ENCODE peak calls at places on chromosomes 2 and 18, in six cellular contexts. One of them, this sample, is unnamed.

GRCh38 chr2:218216674-218217365 is at the start of gene ARPC2:
- DNase-seq in Peyer's patch: peak
- DNase-seq in IMR-90: peak
- DNase-seq in body of pancreas: peak
- DNase-seq in thyroid gland: peak
- DNase-seq in adrenal gland: peak
- DNase-seq in this sample: peak

GRCh38 chr2:160736629-160737028 is 243.0 kb upstream of the RBMS1 start:
- DNase-seq in Peyer's patch: no peak
- DNase-seq in IMR-90: peak
- DNase-seq in body of pancreas: no peak
- DNase-seq in thyroid gland: no peak
- DNase-seq in adrenal gland: no peak
- DNase-seq in this sample: no peak

GRCh38 chr2:86523491-86523890 is 39.8 kb downstream of the CHMP3 start:
- DNase-seq in Peyer's patch: no peak
- DNase-seq in IMR-90: no peak
- DNase-seq in body of pancreas: no peak
- DNase-seq in thyroid gland: no peak
- DNase-seq in adrenal gland: no peak
- DNase-seq in this sample: no peak

GRCh38 chr2:71281950-71282349 is 49.6 kb upstream of the ZNF638 start:
- DNase-seq in Peyer's patch: no peak
- DNase-seq in IMR-90: no peak
- DNase-seq in body of pancreas: no peak
- DNase-seq in thyroid gland: no peak
- DNase-seq in adrenal gland: no peak
- DNase-seq in this sample: no peak

GRCh38 chr2:61244694-61245093 is 82.7 kb downstream of the C2orf74 start:
- DNase-seq in Peyer's patch: no peak
- DNase-seq in IMR-90: no peak
- DNase-seq in body of pancreas: no peak
- DNase-seq in thyroid gland: no peak
- DNase-seq in adrenal gland: no peak
- DNase-seq in this sample: no peak

GRCh38 chr2:127356531-127356930 is 31.2 kb downstream of the MAP3K2 start:
- DNase-seq in Peyer's patch: no peak
- DNase-seq in IMR-90: no peak
- DNase-seq in body of pancreas: no peak
- DNase-seq in thyroid gland: no peak
- DNase-seq in adrenal gland: no peak
- DNase-seq in this sample: no peak

GRCh38 chr2:19576411-19576810 is 218.0 kb upstream of the OSR1 start:
- DNase-seq in Peyer's patch: no peak
- DNase-seq in IMR-90: no peak
- DNase-seq in body of pancreas: no peak
- DNase-seq in thyroid gland: no peak
- DNase-seq in adrenal gland: no peak
- DNase-seq in this sample: no peak

GRCh38 chr2:60353406-60353800 is 200.1 kb downstream of the BCL11A start:
- DNase-seq in Peyer's patch: no peak
- DNase-seq in IMR-90: no peak
- DNase-seq in body of pancreas: no peak
- DNase-seq in thyroid gland: no peak
- DNase-seq in adrenal gland: no peak
- DNase-seq in this sample: no peak

GRCh38 chr2:53949457-53949856 is 21.3 kb downstream of the PSME4 start:
- DNase-seq in Peyer's patch: no peak
- DNase-seq in IMR-90: peak
- DNase-seq in body of pancreas: no peak
- DNase-seq in thyroid gland: no peak
- DNase-seq in adrenal gland: no peak
- DNase-seq in this sample: no peak

GRCh38 chr2:53131416-53131815 is 636.2 kb upstream of the CHAC2 start:
- DNase-seq in Peyer's patch: no peak
- DNase-seq in IMR-90: peak
- DNase-seq in body of pancreas: no peak
- DNase-seq in thyroid gland: no peak
- DNase-seq in adrenal gland: no peak
- DNase-seq in this sample: no peak

GRCh38 chr2:232336241-232336736 is 42.3 kb upstream of the ALPP start:
- DNase-seq in Peyer's patch: peak
- DNase-seq in IMR-90: no peak
- DNase-seq in body of pancreas: no peak
- DNase-seq in thyroid gland: peak
- DNase-seq in adrenal gland: no peak
- DNase-seq in this sample: peak

GRCh38 chr2:131366643-131367042 is 2.7 kb upstream of the RAB6D start:
- DNase-seq in Peyer's patch: no peak
- DNase-seq in IMR-90: no peak
- DNase-seq in body of pancreas: no peak
- DNase-seq in thyroid gland: no peak
- DNase-seq in adrenal gland: no peak
- DNase-seq in this sample: no peak

GRCh38 chr2:128775401-128776285 is 457.0 kb upstream of the HS6ST1 start:
- DNase-seq in Peyer's patch: peak
- DNase-seq in IMR-90: no peak
- DNase-seq in body of pancreas: no peak
- DNase-seq in thyroid gland: no peak
- DNase-seq in adrenal gland: no peak
- DNase-seq in this sample: no peak

GRCh38 chr2:946073-947005 is 4.3 kb upstream of the SNTG2 start:
- DNase-seq in Peyer's patch: no peak
- DNase-seq in IMR-90: no peak
- DNase-seq in body of pancreas: no peak
- DNase-seq in thyroid gland: no peak
- DNase-seq in adrenal gland: no peak
- DNase-seq in this sample: no peak

GRCh38 chr2:8583400-8584173 is 98.3 kb upstream of the ID2 start:
- DNase-seq in Peyer's patch: peak
- DNase-seq in IMR-90: peak
- DNase-seq in body of pancreas: peak
- DNase-seq in thyroid gland: peak
- DNase-seq in adrenal gland: peak
- DNase-seq in this sample: peak

GRCh38 chr2:57981369-57981768 is 65.2 kb upstream of the VRK2 start:
- DNase-seq in Peyer's patch: no peak
- DNase-seq in IMR-90: peak
- DNase-seq in body of pancreas: no peak
- DNase-seq in thyroid gland: no peak
- DNase-seq in adrenal gland: no peak
- DNase-seq in this sample: no peak

GRCh38 chr2:171141320-171141719 is 19.4 kb downstream of the TLK1 start:
- DNase-seq in Peyer's patch: no peak
- DNase-seq in IMR-90: no peak
- DNase-seq in body of pancreas: no peak
- DNase-seq in thyroid gland: no peak
- DNase-seq in adrenal gland: no peak
- DNase-seq in this sample: no peak

GRCh38 chr18:57954928-57955327 is 89.1 kb upstream of the NEDD4L start:
- DNase-seq in Peyer's patch: no peak
- DNase-seq in IMR-90: no peak
- DNase-seq in body of pancreas: no peak
- DNase-seq in thyroid gland: no peak
- DNase-seq in adrenal gland: no peak
- DNase-seq in this sample: no peak

GRCh38 chr2:73022024-73022568 is 49.4 kb downstream of the SFXN5 start:
- DNase-seq in Peyer's patch: peak
- DNase-seq in IMR-90: no peak
- DNase-seq in body of pancreas: no peak
- DNase-seq in thyroid gland: no peak
- DNase-seq in adrenal gland: no peak
- DNase-seq in this sample: no peak

GRCh38 chr2:213429516-213429915 is 145.3 kb downstream of the SPAG16 start:
- DNase-seq in Peyer's patch: no peak
- DNase-seq in IMR-90: peak
- DNase-seq in body of pancreas: no peak
- DNase-seq in thyroid gland: no peak
- DNase-seq in adrenal gland: no peak
- DNase-seq in this sample: no peak

GRCh38 chr2:119011910-119012209 is 69.9 kb downstream of the MARCO start:
- DNase-seq in Peyer's patch: no peak
- DNase-seq in IMR-90: no peak
- DNase-seq in body of pancreas: no peak
- DNase-seq in thyroid gland: no peak
- DNase-seq in adrenal gland: no peak
- DNase-seq in this sample: no peak

GRCh38 chr2:62407401-62407800 is 98.6 kb downstream of the TMEM17 start:
- DNase-seq in Peyer's patch: no peak
- DNase-seq in IMR-90: no peak
- DNase-seq in body of pancreas: no peak
- DNase-seq in thyroid gland: no peak
- DNase-seq in adrenal gland: no peak
- DNase-seq in this sample: no peak

GRCh38 chr2:62404948-62405347 is 101.0 kb downstream of the TMEM17 start:
- DNase-seq in Peyer's patch: no peak
- DNase-seq in IMR-90: no peak
- DNase-seq in body of pancreas: no peak
- DNase-seq in thyroid gland: no peak
- DNase-seq in adrenal gland: no peak
- DNase-seq in this sample: no peak

GRCh38 chr2:62409442-62409841 is 96.6 kb downstream of the TMEM17 start:
- DNase-seq in Peyer's patch: no peak
- DNase-seq in IMR-90: peak
- DNase-seq in body of pancreas: no peak
- DNase-seq in thyroid gland: no peak
- DNase-seq in adrenal gland: no peak
- DNase-seq in this sample: no peak

GRCh38 chr2:62407838-62408589 is 98.0 kb downstream of the TMEM17 start:
- DNase-seq in Peyer's patch: no peak
- DNase-seq in IMR-90: no peak
- DNase-seq in body of pancreas: no peak
- DNase-seq in thyroid gland: no peak
- DNase-seq in adrenal gland: no peak
- DNase-seq in this sample: no peak

DNA sequence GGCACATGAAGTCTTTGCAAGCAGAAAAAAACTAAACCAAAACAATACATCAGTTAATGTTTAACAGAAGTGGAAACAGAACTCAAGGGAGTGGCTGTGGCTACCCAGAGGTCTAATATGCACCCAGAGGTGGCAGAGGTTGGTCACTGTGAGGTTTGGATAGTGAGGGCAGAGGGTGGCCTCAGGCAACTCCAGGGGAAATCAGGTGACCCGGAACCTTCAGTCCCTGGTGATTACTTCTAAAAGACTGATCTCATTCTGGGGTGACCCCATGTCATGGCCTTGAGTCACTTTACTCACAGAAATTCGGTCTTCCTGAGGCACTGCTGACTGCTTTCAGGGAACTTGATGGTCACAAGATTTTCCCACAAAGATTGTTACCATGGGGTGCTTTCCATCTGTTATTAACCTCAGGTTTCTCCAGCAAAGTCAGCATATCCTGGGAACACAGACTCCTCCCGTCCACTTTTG is 99.4 kb downstream of the TMEM17 start:
- DNase-seq in Peyer's patch: no peak
- DNase-seq in IMR-90: no peak
- DNase-seq in body of pancreas: no peak
- DNase-seq in thyroid gland: no peak
- DNase-seq in adrenal gland: no peak
- DNase-seq in this sample: peak
- TF ChIP-seq CTCF in Peyer's patch: no peak
- TF ChIP-seq CTCF in IMR-90: no peak
- TF ChIP-seq CTCF in body of pancreas: no peak
- TF ChIP-seq CTCF in thyroid gland: no peak
- TF ChIP-seq CTCF in adrenal gland: no peak
- TF ChIP-seq CTCF in this sample: no peak

GRCh38 chr18:9531791-9532410 is 56.6 kb downstream of the RALBP1 start:
- DNase-seq in Peyer's patch: no peak
- DNase-seq in IMR-90: peak
- DNase-seq in body of pancreas: no peak
- DNase-seq in thyroid gland: no peak
- DNase-seq in adrenal gland: no peak
- DNase-seq in this sample: no peak
- H3K27ac ChIP-seq in Peyer's patch: no peak
- H3K27ac ChIP-seq in IMR-90: no peak
- H3K27ac ChIP-seq in body of pancreas: no peak
- H3K27ac ChIP-seq in thyroid gland: no peak
- H3K27ac ChIP-seq in adrenal gland: no peak
- H3K27ac ChIP-seq in this sample: no peak

DNA sequence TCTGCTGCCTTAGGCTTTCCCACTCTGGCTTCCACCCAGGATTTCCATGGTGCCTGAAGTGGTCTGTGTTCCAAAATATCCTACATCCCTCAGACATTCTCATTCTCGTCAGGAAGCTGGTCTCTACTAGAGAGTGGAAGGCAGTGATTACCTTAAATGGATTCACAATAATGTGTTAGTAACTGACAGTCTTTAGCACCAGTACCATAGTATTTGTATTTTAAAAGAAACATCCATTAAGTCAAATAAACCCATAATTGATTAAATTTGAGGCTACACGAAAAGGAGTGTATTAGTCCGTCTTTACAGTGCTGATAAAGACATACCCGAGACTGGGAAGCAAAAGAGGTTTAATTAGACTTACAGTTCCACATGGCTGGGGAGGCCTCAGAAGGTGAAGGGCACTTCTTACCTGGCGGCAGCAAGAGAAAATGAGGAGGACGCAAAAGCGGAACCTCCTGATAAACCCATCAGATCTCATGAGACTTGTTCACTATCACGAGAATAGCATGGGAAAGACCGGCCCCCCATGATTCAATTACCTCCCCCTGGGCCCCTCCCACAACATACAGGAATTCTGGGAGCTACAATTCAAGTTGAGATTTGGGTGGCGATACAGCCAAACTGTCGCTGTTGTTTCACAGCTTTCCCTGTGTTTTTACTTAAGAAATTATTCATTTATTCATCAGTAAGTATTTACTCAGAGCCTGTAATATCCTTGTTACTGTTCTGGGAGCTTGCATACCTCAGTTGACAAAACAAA is 306.5 kb downstream of the STK39 start:
- DNase-seq in Peyer's patch: no peak
- DNase-seq in IMR-90: no peak
- DNase-seq in body of pancreas: no peak
- DNase-seq in thyroid gland: no peak
- DNase-seq in adrenal gland: no peak
- DNase-seq in this sample: no peak
- TF ChIP-seq POLR2A in Peyer's patch: no peak
- TF ChIP-seq POLR2A in IMR-90: no peak
- TF ChIP-seq POLR2A in body of pancreas: no peak
- TF ChIP-seq POLR2A in thyroid gland: no peak
- TF ChIP-seq POLR2A in adrenal gland: no peak
- TF ChIP-seq POLR2A in this sample: no peak

GRCh38 chr2:69914235-69915049 is 467 bp upstream of the MXD1 start:
- DNase-seq in Peyer's patch: peak
- DNase-seq in IMR-90: peak
- DNase-seq in body of pancreas: peak
- DNase-seq in thyroid gland: peak
- DNase-seq in adrenal gland: peak
- DNase-seq in this sample: peak
- TF ChIP-seq CTCF in Peyer's patch: peak
- TF ChIP-seq CTCF in IMR-90: no peak
- TF ChIP-seq CTCF in body of pancreas: no peak
- TF ChIP-seq CTCF in thyroid gland: no peak
- TF ChIP-seq CTCF in adrenal gland: no peak
- TF ChIP-seq CTCF in this sample: peak

GRCh38 chr18:10284571-10285282 is 169.7 kb upstream of the APCDD1 start:
- DNase-seq in Peyer's patch: no peak
- DNase-seq in IMR-90: no peak
- DNase-seq in body of pancreas: no peak
- DNase-seq in thyroid gland: no peak
- DNase-seq in adrenal gland: no peak
- DNase-seq in this sample: no peak
- H3K27ac ChIP-seq in Peyer's patch: no peak
- H3K27ac ChIP-seq in IMR-90: no peak
- H3K27ac ChIP-seq in body of pancreas: no peak
- H3K27ac ChIP-seq in thyroid gland: no peak
- H3K27ac ChIP-seq in adrenal gland: no peak
- H3K27ac ChIP-seq in this sample: no peak

This sample was measured in right lobe of liver.